ENCODE peak calls at places on chromosomes 1 and 21, in four cellular contexts. One of them, this sample, is unnamed. For H3K4me1, the result is how much of the 10 kb centered on the place peaks cover.

GRCh38 chr1:45566722-45567121 is 16.1 kb downstream of the AKR1A1 start:
- DNase-seq in cardiac muscle cell: peak
- DNase-seq in IMR-90: no peak
- DNase-seq in tibial nerve: peak
- DNase-seq in this sample: no peak

GRCh38 chr1:184965889-184966860 is 8.1 kb downstream of the NIBAN1 start:
- DNase-seq in cardiac muscle cell: no peak
- DNase-seq in IMR-90: no peak
- DNase-seq in tibial nerve: no peak
- DNase-seq in this sample: no peak

GRCh38 chr1:207911983-207912760 is 1.2 kb upstream of the CD34 start:
- DNase-seq in cardiac muscle cell: no peak
- DNase-seq in IMR-90: no peak
- DNase-seq in tibial nerve: no peak
- DNase-seq in this sample: no peak

GRCh38 chr21:43191521-43191920 is 22.7 kb downstream of the CRYAA start:
- DNase-seq in cardiac muscle cell: no peak
- DNase-seq in IMR-90: no peak
- DNase-seq in tibial nerve: peak
- DNase-seq in this sample: no peak

GRCh38 chr1:86423873-86424272 is at the start of gene CLCA2:
- DNase-seq in cardiac muscle cell: no peak
- DNase-seq in IMR-90: no peak
- DNase-seq in tibial nerve: no peak
- DNase-seq in this sample: no peak

GRCh38 chr1:201385299-201385891 is 7.9 kb upstream of the TNNT2 start:
- DNase-seq in cardiac muscle cell: peak
- DNase-seq in IMR-90: peak
- DNase-seq in tibial nerve: no peak
- DNase-seq in this sample: no peak

GRCh38 chr1:202288177-202288576 is 53.6 kb downstream of the UBE2T start:
- DNase-seq in cardiac muscle cell: no peak
- DNase-seq in IMR-90: no peak
- DNase-seq in tibial nerve: no peak
- DNase-seq in this sample: no peak

GRCh38 chr1:225845633-225846259 is 35.8 kb downstream of the EPHX1 start:
- DNase-seq in cardiac muscle cell: peak
- DNase-seq in IMR-90: peak
- DNase-seq in tibial nerve: peak
- DNase-seq in this sample: peak

GRCh38 chr1:83822206-83822605 is 176.7 kb downstream of the TTLL7 start:
- DNase-seq in cardiac muscle cell: no peak
- DNase-seq in IMR-90: no peak
- DNase-seq in tibial nerve: no peak
- DNase-seq in this sample: no peak

GRCh38 chr21:26717146-26717739 is 128.0 kb downstream of the ADAMTS1 start:
- DNase-seq in cardiac muscle cell: peak
- DNase-seq in IMR-90: peak
- DNase-seq in tibial nerve: no peak
- DNase-seq in this sample: no peak

GRCh38 chr21:37623689-37624088 is 257.1 kb downstream of the DYRK1A start:
- DNase-seq in cardiac muscle cell: no peak
- DNase-seq in IMR-90: no peak
- DNase-seq in tibial nerve: no peak
- DNase-seq in this sample: no peak

GRCh38 chr1:56170784-56171320 is 408.5 kb downstream of the PLPP3 start:
- DNase-seq in cardiac muscle cell: peak
- DNase-seq in IMR-90: no peak
- DNase-seq in tibial nerve: no peak
- DNase-seq in this sample: no peak

GRCh38 chr1:209116705-209117104 is 466.8 kb upstream of the CAMK1G start:
- DNase-seq in cardiac muscle cell: no peak
- DNase-seq in IMR-90: no peak
- DNase-seq in tibial nerve: no peak
- DNase-seq in this sample: no peak

GRCh38 chr1:93703649-93704048 is 22.0 kb upstream of the BCAR3 start:
- DNase-seq in cardiac muscle cell: no peak
- DNase-seq in IMR-90: peak
- DNase-seq in tibial nerve: no peak
- DNase-seq in this sample: no peak

GRCh38 chr1:221720545-221720944 is 21.3 kb downstream of the DUSP10 start:
- DNase-seq in cardiac muscle cell: no peak
- DNase-seq in IMR-90: peak
- DNase-seq in tibial nerve: no peak
- DNase-seq in this sample: no peak

GRCh38 chr1:202204065-202204464 is 10.5 kb downstream of the LGR6 start:
- DNase-seq in cardiac muscle cell: no peak
- DNase-seq in IMR-90: no peak
- DNase-seq in tibial nerve: no peak
- DNase-seq in this sample: no peak

GRCh38 chr1:202821467-202821866 is 10.7 kb downstream of the PCAT6 start:
- DNase-seq in cardiac muscle cell: peak
- DNase-seq in IMR-90: peak
- DNase-seq in tibial nerve: no peak
- DNase-seq in this sample: no peak

GRCh38 chr1:90802622-90803021 is 85.5 kb upstream of the BARHL2 start:
- DNase-seq in cardiac muscle cell: no peak
- DNase-seq in IMR-90: no peak
- DNase-seq in tibial nerve: no peak
- DNase-seq in this sample: no peak

GRCh38 chr1:198678901-198679329 is 40.1 kb downstream of the PTPRC start:
- DNase-seq in cardiac muscle cell: no peak
- DNase-seq in IMR-90: no peak
- DNase-seq in tibial nerve: no peak
- DNase-seq in this sample: no peak

GRCh38 chr1:198679535-198680173 is 40.8 kb downstream of the PTPRC start:
- DNase-seq in cardiac muscle cell: no peak
- DNase-seq in IMR-90: no peak
- DNase-seq in tibial nerve: no peak
- DNase-seq in this sample: no peak

GRCh38 chr1:198681831-198682756 is 43.3 kb downstream of the PTPRC start:
- DNase-seq in cardiac muscle cell: no peak
- DNase-seq in IMR-90: peak
- DNase-seq in tibial nerve: no peak
- DNase-seq in this sample: no peak

GRCh38 chr1:198681247-198681646 is 42.4 kb downstream of the PTPRC start:
- DNase-seq in cardiac muscle cell: no peak
- DNase-seq in IMR-90: peak
- DNase-seq in tibial nerve: no peak
- DNase-seq in this sample: no peak

DNA sequence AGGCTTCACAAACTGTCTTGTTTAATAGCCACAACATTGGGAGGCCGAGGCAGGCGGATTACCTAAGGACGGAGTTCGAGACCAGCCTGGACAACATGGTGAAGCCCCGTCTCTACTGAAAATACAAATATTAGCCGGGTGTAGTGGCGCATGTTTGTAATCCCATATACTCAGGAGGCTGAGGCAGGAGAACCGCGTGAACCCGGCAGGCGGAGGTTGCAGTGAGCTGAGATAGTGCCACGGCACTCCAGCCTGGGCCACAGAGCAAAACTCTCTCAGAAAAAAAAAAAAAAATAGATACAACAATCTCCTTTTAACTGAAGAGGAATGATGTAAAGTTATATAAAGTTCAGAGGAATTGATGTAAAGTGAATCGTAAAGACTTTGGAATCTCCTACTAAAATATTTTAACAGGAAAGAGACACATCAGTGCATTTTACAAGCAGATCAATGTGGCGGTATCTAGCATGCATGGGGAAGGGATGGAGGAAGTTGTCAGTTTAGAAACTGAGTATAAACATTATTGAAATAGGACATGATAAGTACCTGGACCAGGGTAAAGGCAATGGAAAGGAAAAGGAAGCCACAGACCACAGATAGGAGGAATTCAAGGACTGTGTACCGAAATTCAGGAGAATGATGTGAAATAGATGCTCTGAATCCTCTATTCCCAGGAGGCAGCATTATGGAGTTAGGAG is 41.5 kb downstream of the PTPRC start:
- DNase-seq in cardiac muscle cell: no peak
- DNase-seq in IMR-90: no peak
- DNase-seq in tibial nerve: no peak
- DNase-seq in this sample: no peak
- H3K4me1 ChIP-seq in cardiac muscle cell: under half
- H3K4me1 ChIP-seq in IMR-90: under half
- H3K4me1 ChIP-seq in tibial nerve: under half
- H3K4me1 ChIP-seq in this sample: under half

GRCh38 chr1:205568469-205569361 is 63.1 kb downstream of the ELK4 start:
- DNase-seq in cardiac muscle cell: peak
- DNase-seq in IMR-90: no peak
- DNase-seq in tibial nerve: no peak
- DNase-seq in this sample: no peak

GRCh38 chr1:205570173-205570501 is 61.7 kb downstream of the ELK4 start:
- DNase-seq in cardiac muscle cell: no peak
- DNase-seq in IMR-90: no peak
- DNase-seq in tibial nerve: no peak
- DNase-seq in this sample: no peak

GRCh38 chr1:205567716-205568115 is 63.2 kb downstream of the CDK18 start:
- DNase-seq in cardiac muscle cell: no peak
- DNase-seq in IMR-90: no peak
- DNase-seq in tibial nerve: no peak
- DNase-seq in this sample: no peak

GRCh38 chr1:205569411-205570172 is 62.2 kb downstream of the ELK4 start:
- DNase-seq in cardiac muscle cell: peak
- DNase-seq in IMR-90: no peak
- DNase-seq in tibial nerve: no peak
- DNase-seq in this sample: no peak

DNA sequence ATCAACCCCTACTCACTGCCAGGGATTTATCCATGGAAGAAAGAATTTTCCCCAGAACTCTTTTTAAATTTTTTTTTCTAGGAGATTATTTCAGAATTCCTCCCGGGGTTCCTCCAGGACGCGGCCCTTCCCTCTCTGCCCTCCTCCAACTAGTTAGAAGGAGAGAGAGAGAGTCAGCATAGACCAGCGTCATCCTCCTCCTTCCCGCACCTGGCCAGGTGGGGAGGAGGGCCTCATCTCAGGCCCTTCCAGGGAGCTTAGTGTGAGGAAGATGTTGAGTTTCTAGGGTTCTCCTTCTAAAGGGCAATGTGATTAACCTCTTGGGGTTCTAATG is 63.6 kb downstream of the CDK18 start:
- DNase-seq in cardiac muscle cell: no peak
- DNase-seq in IMR-90: no peak
- DNase-seq in tibial nerve: no peak
- DNase-seq in this sample: no peak
- H3K4me3 ChIP-seq in cardiac muscle cell: no peak
- H3K4me3 ChIP-seq in IMR-90: no peak
- H3K4me3 ChIP-seq in tibial nerve: no peak
- H3K4me3 ChIP-seq in this sample: peak

DNA sequence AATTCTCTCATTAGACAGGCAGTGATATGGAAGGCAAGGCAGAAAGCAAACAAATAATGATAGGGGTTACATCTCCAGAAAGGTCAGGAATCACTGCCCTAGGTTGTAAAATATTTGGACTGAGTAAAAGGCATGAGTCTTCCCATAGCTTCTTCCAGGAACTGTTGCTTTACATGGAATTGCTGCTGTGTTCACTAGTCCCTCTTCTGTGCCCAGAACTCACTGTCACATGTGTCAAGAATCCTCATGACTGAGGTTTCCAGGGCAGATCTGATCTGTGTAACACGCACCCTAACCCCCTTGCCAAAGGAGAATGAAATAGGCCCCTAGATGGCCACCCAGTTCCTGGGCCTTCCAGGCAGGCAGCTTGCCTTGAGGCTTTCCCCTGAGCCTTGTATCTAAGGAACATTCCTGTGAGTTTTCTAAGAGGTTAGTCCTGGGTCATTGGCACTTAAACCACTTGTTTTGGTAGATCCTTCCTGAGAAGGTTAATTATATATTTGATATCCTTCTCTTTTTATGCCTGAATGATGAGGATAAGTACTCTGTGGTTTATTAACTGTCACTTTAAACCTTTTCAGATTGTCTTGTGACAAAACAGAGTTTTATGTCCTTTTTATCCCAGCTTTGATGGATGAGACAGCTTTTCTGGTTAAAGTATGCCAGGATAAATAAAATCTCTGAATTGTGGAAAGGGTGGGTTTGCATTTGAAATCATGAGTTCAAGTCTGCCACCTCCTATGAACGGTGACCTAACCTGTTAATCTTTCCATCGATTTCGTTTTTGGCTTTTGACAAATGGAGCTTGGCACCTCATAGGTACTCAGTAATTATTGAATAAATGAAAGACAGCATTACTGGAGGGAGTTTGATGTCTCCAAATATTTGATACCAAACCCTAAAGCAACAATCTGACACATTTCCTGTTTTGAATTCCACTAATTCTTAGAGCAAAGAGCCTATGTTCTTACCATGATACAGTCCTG is 163.3 kb downstream of the DHRS3 start:
- DNase-seq in cardiac muscle cell: peak
- DNase-seq in IMR-90: peak
- DNase-seq in tibial nerve: no peak
- DNase-seq in this sample: no peak
- H3K4me1 ChIP-seq in cardiac muscle cell: under half
- H3K4me1 ChIP-seq in IMR-90: under half
- H3K4me1 ChIP-seq in tibial nerve: half or more
- H3K4me1 ChIP-seq in this sample: half or more

GRCh38 chr1:156925154-156926010 is 5.0 kb downstream of the LRRC71 start:
- DNase-seq in cardiac muscle cell: no peak
- DNase-seq in IMR-90: no peak
- DNase-seq in tibial nerve: no peak
- DNase-seq in this sample: no peak

GRCh38 chr1:156926175-156926574 is 5.7 kb downstream of the LRRC71 start:
- DNase-seq in cardiac muscle cell: peak
- DNase-seq in IMR-90: peak
- DNase-seq in tibial nerve: no peak
- DNase-seq in this sample: no peak

GRCh38 chr1:156929596-156930238 is 9.3 kb downstream of the LRRC71 start:
- DNase-seq in cardiac muscle cell: no peak
- DNase-seq in IMR-90: no peak
- DNase-seq in tibial nerve: no peak
- DNase-seq in this sample: no peak

GRCh38 chr1:156928043-156928602 is 7.7 kb downstream of the LRRC71 start:
- DNase-seq in cardiac muscle cell: no peak
- DNase-seq in IMR-90: no peak
- DNase-seq in tibial nerve: no peak
- DNase-seq in this sample: no peak

DNA sequence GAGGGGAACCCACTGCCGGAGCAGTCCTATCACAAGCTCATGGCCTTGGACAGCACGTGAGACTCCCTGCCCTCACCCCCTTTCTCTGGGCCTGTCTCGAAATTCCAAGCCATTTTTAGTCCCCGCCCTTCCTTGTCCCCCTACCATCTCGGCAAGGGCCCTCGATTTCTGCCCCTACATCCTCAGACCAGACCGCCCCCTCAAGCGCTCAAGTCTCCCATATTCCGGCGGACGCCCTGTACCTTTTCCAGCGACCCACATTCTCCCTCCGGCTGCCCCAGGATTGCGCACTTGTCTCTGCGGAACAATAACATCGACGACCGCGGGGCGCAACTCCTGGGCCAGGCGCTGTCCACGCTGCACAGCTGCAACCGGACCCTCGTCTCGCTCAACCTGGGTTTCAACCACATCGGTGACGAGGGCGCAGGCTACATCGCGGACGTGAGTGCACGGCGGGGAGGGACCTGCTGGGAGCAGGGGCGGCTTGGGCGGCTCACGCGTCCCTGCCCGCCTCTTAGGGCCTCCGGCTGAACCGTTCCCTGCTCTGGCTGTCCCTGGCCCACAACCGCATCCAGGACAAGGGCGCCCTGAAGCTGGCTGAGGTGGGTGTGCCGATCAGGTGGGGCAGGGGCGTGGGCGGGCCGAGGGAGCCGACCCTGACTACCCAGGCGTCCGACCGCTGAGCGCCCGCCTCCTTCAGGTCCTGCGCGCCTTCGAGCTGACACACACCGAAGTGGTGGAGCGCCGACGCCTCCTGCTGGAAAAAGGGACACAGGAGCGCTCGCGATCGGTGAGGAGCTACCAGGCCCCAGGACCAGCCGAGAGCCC is 7.0 kb downstream of the LRRC71 start:
- DNase-seq in cardiac muscle cell: peak
- DNase-seq in IMR-90: peak
- DNase-seq in tibial nerve: peak
- DNase-seq in this sample: no peak
- H3K4me3 ChIP-seq in cardiac muscle cell: peak
- H3K4me3 ChIP-seq in IMR-90: peak
- H3K4me3 ChIP-seq in tibial nerve: peak
- H3K4me3 ChIP-seq in this sample: peak

This sample was measured in thoracic aorta.